ENCODE peak calls at places on chromosome 9, in eight cellular contexts. C, A, Y, Z, I, O, Q and B are unnamed samples.

GRCh38 chr9:21709464-21710058 is 92.9 kb upstream of the MTAP start:
- DNase-seq in A (peak; percentile 61), O (no peak), C (peak; percentile 67), Z (no peak), Y (peak; percentile 43), Q (peak; percentile 57), I (peak; percentile 45), B (no peak)

GRCh38 chr9:128683340-128684064 is 5.5 kb upstream of the SET start:
- DNase-seq in Y (peak; percentile 49), Q (peak; percentile 86), Z (peak; percentile 92), A (peak; percentile 68), I (peak; percentile 77), O (no peak), C (peak; percentile 82), B (no peak)

GRCh38 chr9:15961217-15961616 is 408.4 kb downstream of the CCDC171 start:
- DNase-seq in Z (no peak), I (no peak), O (no peak), Q (no peak), A (no peak), Y (no peak), C (no peak), B (no peak)

GRCh38 chr9:111952559-111952958 is 55.9 kb downstream of the UGCG start:
- DNase-seq in Y (peak; percentile 87), Q (peak; percentile 93), C (no peak), O (no peak), A (no peak), I (no peak), Z (no peak), B (no peak)

GRCh38 chr9:14212116-14212515 is 101.8 kb downstream of the NFIB start:
- DNase-seq in Q (peak; percentile 68), I (no peak), C (no peak), Y (peak; percentile 84), A (no peak), O (no peak), Z (no peak), B (no peak)

GRCh38 chr9:257957-258356 is 43.3 kb downstream of the DOCK8 start:
- DNase-seq in A (no peak), Y (no peak), Z (no peak), I (no peak), Q (no peak), C (peak; percentile 29), O (no peak), B (no peak)

GRCh38 chr9:130606887-130607582 is 27.7 kb downstream of the FUBP3 start:
- DNase-seq in Q (no peak), Y (peak; percentile 34), A (no peak), I (no peak), O (no peak), C (no peak), Z (no peak), B (no peak)

GRCh38 chr9:111857555-111858211 is 38.9 kb upstream of the UGCG start:
- DNase-seq in O (no peak), Q (peak; percentile 85), C (no peak), Y (no peak), Z (no peak), I (no peak), A (no peak), B (no peak)

GRCh38 chr9:16321461-16322119 is 548.9 kb downstream of the BNC2 start:
- DNase-seq in Z (no peak), I (no peak), A (no peak), Q (peak; percentile 67), O (no peak), C (peak; percentile 17), Y (peak; percentile 77), B (no peak)

GRCh38 chr9:19641046-19641445 is 147.8 kb downstream of the SLC24A2 start:
- DNase-seq in Q (no peak), I (no peak), C (no peak), O (no peak), Y (no peak), Z (no peak), A (no peak), B (no peak)

GRCh38 chr9:120925535-120926396 is 830 bp downstream of the TRAF1 start:
- DNase-seq in A (no peak), Q (peak; percentile 93), O (no peak), C (peak; percentile 53), Z (no peak), I (no peak), Y (peak; percentile 93), B (no peak)

GRCh38 chr9:69918317-69918716 is 97.7 kb downstream of the CFAP95 start:
- DNase-seq in Q (no peak), C (peak; percentile 7), A (no peak), O (no peak), Z (no peak), I (peak; percentile 7), Y (no peak), B (no peak)

GRCh38 chr9:19381656-19382055 is 1.6 kb upstream of the RPS6 start:
- DNase-seq in A (no peak), Z (no peak), O (no peak), Y (no peak), C (no peak), I (no peak), Q (no peak), B (no peak)

GRCh38 chr9:91824591-91825339 is 125.3 kb downstream of the ROR2 start:
- DNase-seq in Q (no peak), Y (no peak), I (peak; percentile 42), Z (peak; percentile 73), O (no peak), C (peak; percentile 13), A (no peak), B (no peak)

GRCh38 chr9:71984388-71985069 is 73.1 kb downstream of the C9orf85 start:
- DNase-seq in Y (peak; percentile 78), A (peak; percentile 35), I (peak; percentile 25), Q (peak; percentile 38), O (peak; percentile 92), C (no peak), Z (no peak), B (no peak)

GRCh38 chr9:71985070-71985956 is 73.9 kb downstream of the C9orf85 start:
- DNase-seq in A (no peak), Q (no peak), O (no peak), Y (no peak), I (no peak), Z (no peak), C (no peak), B (no peak)

GRCh38 chr9:71980266-71981018 is 69.0 kb downstream of the C9orf85 start:
- DNase-seq in A (no peak), Z (no peak), O (no peak), Y (no peak), C (no peak), I (no peak), Q (no peak), B (no peak)

GRCh38 chr9:71986860-71987259 is 73.6 kb downstream of the C9orf57 start:
- DNase-seq in A (no peak), Z (no peak), Y (peak; percentile 42), C (no peak), O (no peak), I (no peak), Q (no peak), B (no peak)

DNA sequence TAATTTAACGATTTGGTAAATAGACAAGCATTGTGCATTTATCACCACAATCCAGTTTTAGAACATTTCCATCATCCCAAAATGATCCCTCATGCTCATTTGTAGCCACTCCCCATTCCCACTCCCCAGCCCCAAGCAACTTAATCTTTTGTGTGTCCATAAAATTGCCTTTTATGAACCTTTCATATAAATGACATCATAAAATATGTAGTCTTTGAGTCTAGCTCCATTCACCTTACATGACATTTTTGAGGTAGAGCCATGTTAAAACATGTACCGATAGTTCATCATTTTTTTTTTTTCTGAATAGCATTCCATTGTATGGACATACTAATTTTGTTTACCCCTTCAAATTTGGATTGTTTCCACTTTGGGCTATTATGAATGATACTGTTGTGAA is 70.5 kb downstream of the C9orf85 start:
- DNase-seq in I (no peak), Z (no peak), Q (no peak), A (no peak), C (no peak), Y (no peak), O (no peak), B (no peak)
- H3K27ac ChIP-seq in I (no peak overlapping the region), Z (no peak overlapping the region), Q (no peak overlapping the region), A (no peak overlapping the region), C (no peak overlapping the region), Y (no peak overlapping the region), O (no peak overlapping the region), B (no peak overlapping the region)

GRCh38 chr9:6715755-6716643 is 41.8 kb upstream of the KDM4C start:
- DNase-seq in Y (peak; percentile 12), O (peak; percentile 60), C (peak; percentile 88), Z (peak; percentile 88), I (peak; percentile 85), Q (no peak), A (peak; percentile 62), B (peak; percentile 59)
- H3K27ac ChIP-seq in Y (no peak overlapping the region), O (no peak overlapping the region), C (peak overlapping the region; percentile 93), Z (peak overlapping the region; percentile 72), I (peak overlapping the region; percentile 70), Q (no peak overlapping the region), A (peak overlapping the region; percentile 58), B (no peak overlapping the region)

GRCh38 chr9:114365194-114365593 is 22.6 kb downstream of the AKNA start:
- DNase-seq in A (no peak), O (no peak), Y (no peak), C (no peak), Q (no peak), I (no peak), Z (no peak), B (no peak)

GRCh38 chr9:114366334-114367128 is 21.3 kb downstream of the AKNA start:
- DNase-seq in Z (no peak), C (peak; percentile 52), O (no peak), A (no peak), Y (peak; percentile 92), I (peak; percentile 47), Q (peak; percentile 21), B (no peak)

GRCh38 chr9:114363424-114363823 is 24.4 kb downstream of the AKNA start:
- DNase-seq in C (no peak), O (no peak), A (no peak), Q (no peak), Y (no peak), I (no peak), Z (no peak), B (no peak)

GRCh38 chr9:114364123-114364522 is 23.7 kb downstream of the AKNA start:
- DNase-seq in I (no peak), Q (peak; percentile 90), Y (peak; percentile 91), O (no peak), C (no peak), A (no peak), Z (no peak), B (no peak)

GRCh38 chr9:114364528-114365041 is 23.2 kb downstream of the AKNA start:
- DNase-seq in Y (peak; percentile 41), Z (no peak), A (no peak), Q (peak; percentile 60), C (peak; percentile 22), O (no peak), I (no peak), B (no peak)
- H3K27ac ChIP-seq in Y (no peak overlapping the region), Z (peak overlapping the region; percentile 96), A (peak overlapping the region; percentile 69), Q (no peak overlapping the region), C (peak overlapping the region; percentile 48), O (no peak overlapping the region), I (peak overlapping the region; percentile 42), B (no peak overlapping the region)

GRCh38 chr9:87751869-87752268 is 25.9 kb downstream of the CTSL start:
- DNase-seq in Q (peak; percentile 5), I (no peak), A (no peak), Z (no peak), Y (no peak), O (no peak), C (no peak), B (no peak)
- H3K27ac ChIP-seq in Q (no peak overlapping the region), I (no peak overlapping the region), A (no peak overlapping the region), Z (no peak overlapping the region), Y (no peak overlapping the region), O (no peak overlapping the region), C (no peak overlapping the region), B (no peak overlapping the region)